ENCODE peak calls at places on chromosome 15, in seven cellular contexts. G, H, Y, I, A, M and K are unnamed samples.

GRCh38 chr15:33565099-33565498 is 254.3 kb downstream of the RYR3 start:
- DNase-seq in G (no peak), H (no peak), Y (peak), I (no peak), A (no peak), M (no peak), K (no peak)

GRCh38 chr15:101446527-101447167 is 42.9 kb downstream of the PCSK6 start:
- DNase-seq in G (no peak), H (no peak), Y (no peak), I (no peak), A (no peak), M (no peak), K (no peak)

GRCh38 chr15:51751687-51752683 is 588 bp downstream of the TMOD2 start:
- DNase-seq in G (peak), H (peak), Y (no peak), I (peak), A (peak), M (no peak), K (peak)

GRCh38 chr15:88454867-88455810 is 12.0 kb downstream of the MRPL46 start:
- DNase-seq in G (peak), H (peak), Y (peak), I (peak), A (peak), M (peak), K (peak)

GRCh38 chr15:80251505-80252280 is at the start of gene CTXND1:
- DNase-seq in G (no peak), H (no peak), Y (no peak), I (no peak), A (peak), M (no peak), K (peak)

GRCh38 chr15:33985287-33985686 is 17.0 kb downstream of the CHRM5 start:
- DNase-seq in G (no peak), H (no peak), Y (peak), I (no peak), A (no peak), M (no peak), K (no peak)

GRCh38 chr15:38843736-38844590 is 279.3 kb upstream of the RASGRP1 start:
- DNase-seq in G (no peak), H (no peak), Y (peak), I (no peak), A (no peak), M (no peak), K (no peak)

GRCh38 chr15:67050062-67050461 is 15.3 kb upstream of the SMAD3 start:
- DNase-seq in G (no peak), H (no peak), Y (no peak), I (no peak), A (no peak), M (no peak), K (no peak)

GRCh38 chr15:40054746-40055575 is 16.0 kb upstream of the SRP14 start:
- DNase-seq in G (no peak), H (peak), Y (peak), I (peak), A (no peak), M (no peak), K (no peak)

GRCh38 chr15:80791004-80791403 is 11.8 kb downstream of the CEMIP start:
- DNase-seq in G (no peak), H (no peak), Y (no peak), I (no peak), A (no peak), M (no peak), K (no peak)

GRCh38 chr15:87209891-87210649 is 1046.5 kb downstream of the NTRK3 start:
- DNase-seq in G (no peak), H (no peak), Y (no peak), I (no peak), A (no peak), M (no peak), K (no peak)

GRCh38 chr15:89409993-89410767 is 75.6 kb upstream of the POLG start:
- DNase-seq in G (no peak), H (no peak), Y (no peak), I (no peak), A (no peak), M (no peak), K (no peak)